ENCODE peak calls at places on chromosomes 13 and 19, in five cellular contexts. D is neuronal stem cell, B is mesenchymal stem cell, O is trophoblast cell, E is H1. G is an unnamed sample.

GRCh38 chr13:114135731-114136171 is 3.3 kb upstream of the RASA3 start:
- DNase-seq in D (no peak), B (no peak), O (no peak), E (peak), G (no peak)

GRCh38 chr13:31639443-31640163 is 99.7 kb upstream of the RXFP2 start:
- DNase-seq in D (no peak), B (no peak), O (no peak), E (no peak), G (peak)

GRCh38 chr19:18883530-18884304 is 12.2 kb downstream of the CERS1 start:
- DNase-seq in D (no peak), B (no peak), O (peak), E (no peak), G (no peak)

GRCh38 chr19:29320076-29320475 is 107.1 kb upstream of the UQCRFS1 start:
- DNase-seq in D (no peak), B (no peak), O (no peak), E (no peak), G (no peak)

GRCh38 chr13:47955836-47956235 is 45.2 kb downstream of the SUCLA2 start:
- DNase-seq in D (no peak), B (no peak), O (no peak), E (no peak), G (no peak)

GRCh38 chr13:79477968-79478367 is 3.0 kb upstream of the NDFIP2 start:
- DNase-seq in D (no peak), B (no peak), O (peak), E (no peak), G (no peak)

GRCh38 chr13:78022164-78022877 is 103.7 kb upstream of the EDNRB start:
- DNase-seq in D (no peak), B (peak), O (peak), E (no peak), G (peak)

GRCh38 chr13:20991741-20992520 is 69.5 kb downstream of the LATS2 start:
- DNase-seq in D (no peak), B (no peak), O (no peak), E (no peak), G (no peak)

GRCh38 chr19:44575116-44575700 is 38.2 kb upstream of the IGSF23 start:
- DNase-seq in D (no peak), B (no peak), O (peak), E (no peak), G (no peak)

GRCh38 chr19:15448778-15449619 is 757 bp downstream of the WIZ start:
- DNase-seq in D (no peak), B (peak), O (peak), E (peak), G (no peak)

GRCh38 chr13:37074703-37075102 is 15.2 kb upstream of the SUPT20H start:
- DNase-seq in D (no peak), B (peak), O (peak), E (no peak), G (peak)

GRCh38 chr19:51688665-51689571 is 4.2 kb upstream of the SPACA6 start:
- DNase-seq in D (peak), B (peak), O (peak), E (peak), G (peak)

GRCh38 chr13:71856548-71856947 is 10.5 kb downstream of the DACH1 start:
- DNase-seq in D (no peak), B (no peak), O (no peak), E (no peak), G (no peak)

GRCh38 chr19:41646589-41647204 is 19.8 kb upstream of the CEACAM4 start:
- DNase-seq in D (no peak), B (no peak), O (peak), E (peak), G (no peak)

GRCh38 chr13:113547248-113547971 is 37.1 kb upstream of the TFDP1 start:
- DNase-seq in D (no peak), B (no peak), O (no peak), E (peak), G (peak)

GRCh38 chr19:52190679-52191293 is 934 bp downstream of the PPP2R1A start:
- DNase-seq in D (peak), B (peak), O (peak), E (peak), G (peak)

GRCh38 chr13:23087884-23088283 is 92.9 kb upstream of the SGCG start:
- DNase-seq in D (no peak), B (no peak), O (peak), E (peak), G (peak)

GRCh38 chr19:40393894-40394815 is 4.2 kb upstream of the HIPK4 start:
- DNase-seq in D (no peak), B (no peak), O (no peak), E (no peak), G (no peak)

GRCh38 chr19:4267101-4267900 is 11.8 kb upstream of the SHD start:
- DNase-seq in D (peak), B (peak), O (peak), E (peak), G (peak)

GRCh38 chr13:97977982-97978381 is 24.5 kb downstream of the IPO5 start:
- DNase-seq in D (no peak), B (no peak), O (no peak), E (no peak), G (no peak)

GRCh38 chr19:4069331-4069959 is 2.7 kb upstream of the ZBTB7A start:
- DNase-seq in D (no peak), B (no peak), O (no peak), E (no peak), G (no peak)

GRCh38 chr19:51735759-51736449 is 12.1 kb upstream of the HAS1 start:
- DNase-seq in D (no peak), B (no peak), O (peak), E (no peak), G (peak)

GRCh38 chr19:32197896-32198882 is 147.2 kb upstream of the ZNF507 start:
- DNase-seq in D (no peak), B (no peak), O (no peak), E (peak), G (no peak)

GRCh38 chr13:27976362-27977177 is 7.5 kb upstream of the CDX2 start:
- DNase-seq in D (no peak), B (no peak), O (no peak), E (peak), G (no peak)

GRCh38 chr19:18205180-18205915 is 1.5 kb upstream of the RAB3A start:
- DNase-seq in D (no peak), B (peak), O (peak), E (peak), G (peak)

GRCh38 chr13:20997301-20998061 is 63.9 kb downstream of the LATS2 start:
- DNase-seq in D (no peak), B (peak), O (peak), E (no peak), G (peak)

GRCh38 chr13:102395174-102395573 is 6.7 kb downstream of the FGF14 start:
- DNase-seq in D (no peak), B (no peak), O (no peak), E (no peak), G (no peak)

GRCh38 chr13:31090921-31091624 is 70.6 kb downstream of the HSPH1 start:
- DNase-seq in D (no peak), B (no peak), O (no peak), E (no peak), G (peak)

GRCh38 chr19:58572818-58573657 is at the start of gene MZF1:
- DNase-seq in D (peak), B (peak), O (peak), E (peak), G (peak)
- H3K14ac ChIP-seq in D (peak), B (peak), O (peak), E (no peak), G (peak)

GRCh38 chr13:75327132-75327505 is 154.8 kb downstream of the TBC1D4 start:
- DNase-seq in D (no peak), B (no peak), O (no peak), E (no peak), G (no peak)
- H3K4me3 ChIP-seq in D (no peak), B (peak), O (no peak), E (no peak), G (no peak)

GRCh38 chr13:93226065-93226622 is 463 bp upstream of the GPC6 start:
- DNase-seq in D (peak), B (no peak), O (no peak), E (no peak), G (no peak)

GRCh38 chr13:93227906-93228801 is 1.5 kb downstream of the GPC6 start:
- DNase-seq in D (peak), B (peak), O (no peak), E (peak), G (peak)

GRCh38 chr13:93225610-93226009 is 997 bp upstream of the GPC6 start:
- DNase-seq in D (no peak), B (no peak), O (no peak), E (no peak), G (no peak)

GRCh38 chr13:93227280-93227905 is 786 bp downstream of the GPC6 start:
- DNase-seq in D (peak), B (peak), O (no peak), E (peak), G (peak)

DNA sequence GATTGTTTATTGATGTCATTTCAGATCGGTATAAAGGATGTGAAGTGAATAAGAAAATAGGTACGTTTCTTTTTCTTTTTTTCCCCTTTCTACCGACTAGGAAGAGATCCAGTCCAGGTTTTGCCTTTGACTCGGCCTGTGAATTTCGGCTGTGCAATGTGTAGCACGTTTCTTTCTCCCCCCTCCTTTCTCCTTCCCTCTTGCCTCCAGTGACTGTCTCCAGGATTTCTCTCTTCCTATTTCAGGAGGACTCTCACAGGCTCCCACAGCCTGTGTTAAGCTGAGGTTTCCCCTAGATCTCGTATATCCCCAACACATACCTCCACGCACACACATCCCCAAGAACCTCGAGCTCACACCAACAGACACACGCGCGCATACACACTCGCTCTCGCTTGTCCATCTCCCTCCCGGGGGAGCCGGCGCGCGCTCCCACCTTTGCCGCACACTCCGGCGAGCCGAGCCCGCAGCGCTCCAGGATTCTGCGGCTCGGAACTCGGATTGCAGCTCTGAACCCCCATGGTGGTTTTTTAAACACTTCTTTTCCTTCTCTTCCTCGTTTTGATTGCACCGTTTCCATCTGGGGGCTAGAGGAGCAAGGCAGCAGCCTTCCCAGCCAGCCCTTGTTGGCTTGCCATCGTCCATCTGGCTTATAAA is at the start of gene GPC6:
- DNase-seq in D (peak), B (peak), O (no peak), E (no peak), G (peak)
- H3K14ac ChIP-seq in D (peak), B (peak), O (peak), E (no peak), G (peak)

DNA sequence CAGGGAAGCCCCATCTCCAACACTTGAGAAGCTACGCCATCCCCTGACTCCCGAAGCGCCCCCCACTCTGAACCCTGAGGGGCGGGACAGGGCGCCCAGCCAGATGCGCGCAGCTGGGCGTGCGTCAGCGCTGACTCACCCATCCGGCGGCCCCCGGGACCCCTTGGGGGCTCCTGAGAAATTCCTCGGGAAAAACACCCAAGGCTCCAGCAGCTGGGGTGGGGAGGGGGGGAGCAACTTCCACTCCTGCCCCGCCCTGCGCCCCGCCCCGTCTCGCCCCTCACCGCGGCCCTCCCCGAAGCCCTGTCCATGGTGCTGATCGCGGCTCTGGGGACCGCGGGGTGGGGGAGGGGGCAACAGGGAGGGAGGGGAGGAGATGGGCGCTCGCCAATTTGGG is 1.0 kb downstream of the COL5A3 start:
- DNase-seq in D (peak), B (peak), O (no peak), E (peak), G (peak)
- H3K4me3 ChIP-seq in D (no peak), B (peak), O (no peak), E (peak), G (no peak)

GRCh38 chr19:6064703-6065073 is 45.6 kb downstream of the RFX2 start:
- DNase-seq in D (no peak), B (no peak), O (peak), E (no peak), G (no peak)
- H3K14ac ChIP-seq in D (no peak), B (no peak), O (no peak), E (no peak), G (no peak)

DNA sequence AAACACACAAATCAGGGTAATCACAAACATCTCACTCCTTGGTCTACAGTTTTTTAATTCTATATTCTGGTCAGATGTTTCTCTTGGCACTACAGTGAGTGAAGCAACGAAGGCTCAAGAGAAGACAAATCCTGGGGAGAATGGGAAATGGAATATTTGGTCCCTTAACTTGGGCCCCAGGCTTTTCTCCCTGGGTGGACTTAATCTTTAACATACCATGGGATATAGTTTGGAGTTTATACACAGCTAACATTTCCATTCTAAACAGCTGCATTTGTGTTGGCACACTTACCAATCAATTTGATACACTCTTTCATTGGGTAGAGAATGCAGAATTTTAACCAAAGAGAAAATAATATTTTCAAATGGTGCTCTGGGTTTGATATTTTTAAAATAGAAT is 1132.6 kb upstream of the SLC10A2 start:
- DNase-seq in D (no peak), B (no peak), O (no peak), E (no peak), G (no peak)
- H3K4me3 ChIP-seq in D (no peak), B (no peak), O (no peak), E (no peak), G (no peak)

DNA sequence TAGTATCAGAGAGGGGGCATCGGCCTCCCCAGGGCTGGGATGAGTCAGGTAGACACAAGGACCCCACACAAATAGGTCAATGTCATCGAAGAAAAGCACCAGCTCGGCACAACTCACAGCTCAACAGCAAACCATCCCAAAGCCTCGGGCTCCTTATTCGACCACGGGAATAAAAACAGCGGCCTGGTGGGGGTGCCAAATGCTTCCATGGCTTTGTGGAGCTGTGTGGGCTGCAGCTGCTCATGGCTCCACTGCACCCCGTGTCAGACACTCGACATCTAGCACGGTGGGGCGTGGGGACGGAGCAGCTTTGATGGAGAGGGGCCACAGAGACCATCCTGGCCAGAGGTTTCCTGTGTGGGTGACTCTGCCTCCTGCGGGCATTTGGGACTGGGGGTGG is 212.5 kb upstream of the SOX1 start:
- DNase-seq in D (no peak), B (no peak), O (no peak), E (peak), G (no peak)
- H3K14ac ChIP-seq in D (peak), B (no peak), O (no peak), E (no peak), G (no peak)